ENCODE peak calls at places on chromosomes 6 and 20, in four cellular contexts. H is mesendoderm, V is IMR-90, B is H9. T is an unnamed sample.

GRCh38 chr6:130713144-130713543 is 114.1 kb upstream of the SMLR1 start:
- DNase-seq in H (peak; percentile 93), V (no peak), B (peak; percentile 76), T (peak; percentile 38)

GRCh38 chr6:66628917-66629316 is 921.9 kb upstream of the EYS start:
- DNase-seq in H (no peak), V (no peak), B (no peak), T (no peak)

GRCh38 chr6:67331304-67331703 is 1303.8 kb upstream of the ADGRB3 start:
- DNase-seq in H (no peak), V (no peak), B (no peak), T (no peak)

GRCh38 chr6:152091851-152092341 is 284.4 kb downstream of the ESR1 start:
- DNase-seq in H (no peak), V (peak; percentile 38), B (no peak), T (no peak)

GRCh38 chr6:159125977-159126376 is 43.2 kb upstream of the FNDC1 start:
- DNase-seq in H (no peak), V (no peak), B (no peak), T (no peak)

GRCh38 chr6:134984821-134985220 is 34.9 kb upstream of the ALDH8A1 start:
- DNase-seq in H (no peak), V (peak; percentile 67), B (no peak), T (no peak)

GRCh38 chr6:33718713-33719112 is 7.2 kb upstream of the UQCC2 start:
- DNase-seq in H (no peak), V (no peak), B (no peak), T (no peak)

GRCh38 chr6:126531273-126531672 is 191.4 kb downstream of the CENPW start:
- DNase-seq in H (no peak), V (no peak), B (no peak), T (no peak)

GRCh38 chr20:59178983-59179595 is 15.5 kb downstream of the ZNF831 start:
- DNase-seq in H (no peak), V (no peak), B (no peak), T (no peak)
- H4K5ac ChIP-seq in H (no peak overlapping the region), V (no peak overlapping the region), B (no peak overlapping the region), T (no peak overlapping the region)

GRCh38 chr6:106177786-106178185 is 91.7 kb downstream of the PRDM1 start:
- DNase-seq in H (no peak), V (no peak), B (no peak), T (no peak)

GRCh38 chr6:106169517-106169916 is 83.4 kb downstream of the PRDM1 start:
- DNase-seq in H (no peak), V (no peak), B (no peak), T (no peak)

GRCh38 chr6:106168097-106168888 is 82.2 kb downstream of the PRDM1 start:
- DNase-seq in H (no peak), V (no peak), B (no peak), T (no peak)

GRCh38 chr6:106170030-106170791 is 84.1 kb downstream of the PRDM1 start:
- DNase-seq in H (no peak), V (no peak), B (no peak), T (no peak)

DNA sequence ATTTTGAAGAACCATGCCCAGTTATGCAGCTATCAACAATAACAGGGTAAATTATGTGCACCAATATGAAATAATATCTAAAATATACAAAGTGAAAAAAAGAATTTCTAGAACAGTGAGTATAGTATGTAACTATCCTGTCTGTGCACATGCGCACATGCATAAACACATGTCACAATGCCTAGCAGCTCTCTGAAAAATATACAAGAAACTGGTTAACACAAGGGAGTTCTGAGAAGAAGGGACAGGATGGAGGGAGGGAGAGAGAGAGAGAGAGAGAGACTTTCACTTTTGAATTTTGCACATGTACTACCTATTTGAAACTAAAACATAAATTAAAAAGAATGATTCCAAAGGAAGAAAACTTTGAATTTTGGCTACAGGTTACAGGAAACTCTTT is 87.3 kb downstream of the PRDM1 start:
- DNase-seq in H (no peak), V (no peak), B (no peak), T (no peak)
- H4K5ac ChIP-seq in H (no peak overlapping the region), V (no peak overlapping the region), B (no peak overlapping the region), T (no peak overlapping the region)

GRCh38 chr6:13763740-13764381 is 50.5 kb downstream of the MCUR1 start:
- DNase-seq in H (no peak), V (no peak), B (no peak), T (no peak)
- H4K5ac ChIP-seq in H (no peak overlapping the region), V (no peak overlapping the region), B (no peak overlapping the region), T (no peak overlapping the region)

DNA sequence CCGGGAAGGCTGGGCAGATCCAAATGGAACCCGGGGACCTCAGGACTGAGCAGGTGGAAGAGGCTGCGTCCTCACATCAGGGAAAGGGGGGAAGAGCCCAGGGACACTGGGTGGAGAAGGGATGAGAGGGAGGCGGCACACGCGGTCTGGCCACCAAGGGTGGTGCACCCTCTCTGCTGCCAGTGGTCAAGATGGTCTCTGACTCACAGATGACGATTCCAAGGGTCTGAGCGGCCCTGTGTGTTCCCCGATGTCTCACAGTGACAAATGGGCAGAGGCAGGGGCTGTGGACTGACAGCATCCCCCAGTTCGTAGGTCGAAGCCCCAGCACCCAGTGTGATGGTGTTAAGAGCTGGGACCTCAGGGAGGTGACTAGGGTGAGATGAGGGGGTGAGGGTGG is 32.1 kb downstream of the SLCO4A1 start:
- DNase-seq in H (no peak), V (no peak), B (no peak), T (no peak)
- H4K5ac ChIP-seq in H (no peak overlapping the region), V (no peak overlapping the region), B (no peak overlapping the region), T (no peak overlapping the region)

DNA sequence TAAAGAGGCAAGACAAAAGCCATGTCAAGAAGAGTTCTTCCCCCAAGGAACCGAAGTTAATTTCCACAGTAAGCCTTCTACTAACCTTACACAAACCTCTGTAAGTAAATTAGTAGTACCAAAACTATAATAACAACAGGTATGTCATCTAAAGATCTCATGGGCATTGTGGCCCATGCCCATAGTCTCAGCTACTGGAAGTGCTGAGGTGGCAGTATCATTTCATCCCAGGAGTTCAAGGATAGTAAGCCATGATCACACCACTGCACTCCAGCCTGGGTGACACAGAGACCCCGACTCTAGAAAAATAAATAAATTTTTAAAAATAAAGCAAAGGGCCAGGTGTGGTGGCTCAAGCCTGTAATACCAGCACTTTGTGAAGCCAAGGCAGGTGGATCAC is 29.2 kb downstream of the MDN1 start:
- DNase-seq in H (no peak), V (no peak), B (no peak), T (no peak)
- H4K5ac ChIP-seq in H (no peak overlapping the region), V (no peak overlapping the region), B (no peak overlapping the region), T (no peak overlapping the region)

T was measured in H1.